ENCODE peak calls at places on chromosome X, in five cellular contexts. F, P, Z, U and Y are unnamed samples.

GRCh38 chrX:123859409-123859827 is 435 bp upstream of the XIAP start:
- DNase-seq in U (no peak), Z (peak; percentile 83), P (no peak), F (peak; percentile 37), Y (peak; percentile 76)

GRCh38 chrX:120560405-120560841 is 339 bp downstream of the CUL4B start:
- DNase-seq in P (peak; percentile 34), F (no peak), Z (peak; percentile 25), U (peak; percentile 28), Y (peak; percentile 25)

GRCh38 chrX:16444353-16444752 is 205.6 kb upstream of the S100G start:
- DNase-seq in F (no peak), P (peak; percentile 75), Z (no peak), U (no peak), Y (no peak)

GRCh38 chrX:15989716-15990115 is 133.6 kb upstream of the GRPR start:
- DNase-seq in U (no peak), F (no peak), P (no peak), Z (no peak), Y (no peak)

GRCh38 chrX:103663921-103664320 is 22.6 kb downstream of the MORF4L2 start:
- DNase-seq in Z (no peak), U (no peak), P (no peak), F (no peak), Y (no peak)

GRCh38 chrX:76398970-76399369 is 28.5 kb upstream of the MAGEE1 start:
- DNase-seq in U (no peak), Z (no peak), P (no peak), F (no peak), Y (no peak)

GRCh38 chrX:154775611-154776349 is 13.1 kb downstream of the DKC1 start:
- DNase-seq in P (peak; percentile 74), Z (peak; percentile 42), U (no peak), F (no peak), Y (no peak)

GRCh38 chrX:129748265-129748664 is 9.5 kb downstream of the XPNPEP2 start:
- DNase-seq in P (peak; percentile 28), F (no peak), Z (no peak), U (no peak), Y (no peak)

GRCh38 chrX:118702741-118703140 is 24.7 kb upstream of the IL13RA1 start:
- DNase-seq in Z (no peak), U (no peak), P (no peak), F (no peak), Y (no peak)

GRCh38 chrX:74924449-74925209 is 623 bp downstream of the NEXMIF start:
- DNase-seq in F (no peak), Z (peak; percentile 40), P (peak; percentile 43), U (peak; percentile 0), Y (peak; percentile 9)

GRCh38 chrX:70087857-70088256 is 25.6 kb downstream of the OTUD6A start:
- DNase-seq in Z (no peak), P (peak; percentile 24), U (no peak), F (no peak), Y (no peak)

GRCh38 chrX:123422875-123423274 is 238.8 kb downstream of the GRIA3 start:
- DNase-seq in F (no peak), P (peak; percentile 39), U (no peak), Z (no peak), Y (no peak)

GRCh38 chrX:49266536-49267445 is 2.3 kb upstream of the FOXP3 start:
- DNase-seq in Z (no peak), F (no peak), U (no peak), P (no peak), Y (no peak)

GRCh38 chrX:139113682-139114081 is 402.2 kb upstream of the FGF13 start:
- DNase-seq in P (peak; percentile 58), U (no peak), Z (no peak), F (no peak), Y (no peak)

GRCh38 chrX:39456894-39457600 is 640.7 kb downstream of the BCOR start:
- DNase-seq in U (no peak), F (no peak), Z (no peak), P (no peak), Y (no peak)

GRCh38 chrX:9538544-9539045 is 73.7 kb downstream of the TBL1X start:
- DNase-seq in P (peak; percentile 6), Z (no peak), U (no peak), F (no peak), Y (no peak)

GRCh38 chrX:101659601-101660063 is at the start of gene ARMCX2:
- DNase-seq in F (no peak), Z (peak; percentile 63), P (peak; percentile 26), U (peak; percentile 1), Y (no peak)

GRCh38 chrX:149286940-149287349 is 218.2 kb downstream of the IDS start:
- DNase-seq in F (no peak), P (peak; percentile 52), Z (peak; percentile 10), U (no peak), Y (peak; percentile 70)

GRCh38 chrX:40952855-40953254 is 132.4 kb upstream of the USP9X start:
- DNase-seq in F (no peak), P (peak; percentile 42), Z (no peak), U (no peak), Y (no peak)

GRCh38 chrX:57951666-57952319 is 41.5 kb upstream of the ZXDA start:
- DNase-seq in Z (peak; percentile 32), U (no peak), F (no peak), P (no peak), Y (no peak)